ENCODE peak calls at places on chromosomes 13 and 19, in five cellular contexts. Y is T-helper 17 cell, J is M059J, T is NCI-H1092 treated with DMSO at 0.1 percent for 48 hours, F is MCF 10A. M is an unnamed sample.

GRCh38 chr19:55345818-55346724 is 6.4 kb downstream of the KMT5C start:
- DNase-seq in Y (no peak), F (peak; percentile 74), J (no peak), T (no peak), M (no peak)

GRCh38 chr19:55809381-55810058 is 22.3 kb downstream of the NLRP11 start:
- DNase-seq in J (peak; percentile 94), T (peak; percentile 88), F (peak; percentile 83), Y (no peak), M (peak; percentile 71)

GRCh38 chr19:4007836-4008539 is 452 bp downstream of the PIAS4 start:
- DNase-seq in F (peak; percentile 14), T (peak; percentile 1), Y (no peak), J (peak; percentile 17), M (no peak)

GRCh38 chr19:1871630-1872029 is 8.3 kb upstream of the KLF16 start:
- DNase-seq in F (no peak), Y (no peak), J (no peak), T (no peak), M (no peak)

GRCh38 chr13:72530471-72530870 is 197.0 kb downstream of the MZT1 start:
- DNase-seq in J (peak; percentile 31), F (no peak), Y (no peak), T (no peak), M (no peak)

GRCh38 chr13:93775507-93776108 is 549.0 kb downstream of the GPC6 start:
- DNase-seq in Y (no peak), J (peak; percentile 5), F (peak; percentile 17), T (no peak), M (no peak)

GRCh38 chr19:55391702-55392615 is 6.2 kb downstream of the RPL28 start:
- DNase-seq in J (no peak), F (peak; percentile 74), T (no peak), Y (no peak), M (no peak)

GRCh38 chr19:55103190-55103589 is 14.2 kb downstream of the PPP1R12C start:
- DNase-seq in T (no peak), J (no peak), Y (no peak), F (no peak), M (no peak)

GRCh38 chr13:83622422-83622784 is 259.9 kb downstream of the SLITRK1 start:
- DNase-seq in F (no peak), T (no peak), J (peak; percentile 3), Y (no peak), M (no peak)

GRCh38 chr19:17488593-17489391 is 18.5 kb downstream of the SLC27A1 start:
- DNase-seq in Y (peak; percentile 76), T (no peak), F (peak; percentile 67), J (peak; percentile 15), M (peak; percentile 47)

GRCh38 chr19:38862321-38863059 is 12.7 kb upstream of the HNRNPL start:
- DNase-seq in T (peak; percentile 50), F (no peak), J (peak; percentile 71), Y (no peak), M (peak; percentile 91)

GRCh38 chr19:47240561-47240960 is 9.6 kb upstream of the BBC3 start:
- DNase-seq in T (no peak), Y (no peak), F (no peak), J (no peak), M (no peak)